ENCODE peak calls at places on chromosomes 5 and 9, in eight cellular contexts. B is HCT116, L is GM23338, E is PC-3, H is OCI-LY7, W is hepatocyte, K is MM.1S, M is SK-N-SH. X is an unnamed sample.

GRCh38 chr5:37806016-37806415 is 33.8 kb downstream of the GDNF start:
- DNase-seq in H (no peak), E (no peak), B (no peak), M (no peak), L (no peak), W (no peak), K (no peak), X (no peak)

GRCh38 chr5:95217881-95218280 is 67.0 kb downstream of the MCTP1 start:
- DNase-seq in L (no peak), B (no peak), M (no peak), E (no peak), K (no peak), W (no peak), H (no peak), X (no peak)

GRCh38 chr5:145479271-145479670 is 355.9 kb downstream of the PRELID2 start:
- DNase-seq in B (no peak), E (no peak), W (no peak), K (no peak), H (no peak), M (no peak), L (peak), X (no peak)

GRCh38 chr9:129752915-129753724 is at the start of gene PTGES:
- DNase-seq in K (peak), E (peak), B (peak), W (peak), H (no peak), L (peak), M (peak), X (peak)

GRCh38 chr9:107612136-107612535 is 122.6 kb upstream of the KLF4 start:
- DNase-seq in M (no peak), L (no peak), K (no peak), E (no peak), H (no peak), W (peak), B (no peak), X (no peak)

GRCh38 chr5:35129921-35130485 is 82.3 kb upstream of the AGXT2 start:
- DNase-seq in H (no peak), W (peak), M (no peak), B (no peak), L (no peak), K (no peak), E (peak), X (no peak)

GRCh38 chr5:180608572-180609310 is 17.4 kb upstream of the SCGB3A1 start:
- DNase-seq in W (no peak), H (no peak), E (no peak), B (no peak), K (no peak), M (no peak), L (no peak), X (no peak)

GRCh38 chr5:15009420-15009819 is 137.8 kb upstream of the ANKH start:
- DNase-seq in E (peak), M (peak), B (peak), H (no peak), L (no peak), W (peak), K (no peak), X (no peak)

GRCh38 chr5:95986001-95986400 is 24.4 kb upstream of the ELL2 start:
- DNase-seq in E (no peak), K (no peak), B (no peak), L (no peak), H (no peak), M (no peak), W (no peak), X (no peak)

GRCh38 chr5:187042-187431 is 4.3 kb upstream of the LRRC14B start:
- DNase-seq in E (no peak), B (no peak), W (no peak), H (no peak), K (no peak), M (no peak), L (no peak), X (no peak)
- TF ChIP-seq EZH2phosphoT487 in E (no peak), B (no peak), W (no peak), H (no peak), K (no peak), M (no peak), L (no peak), X (no peak)

GRCh38 chr5:177328545-177329231 is 17.0 kb upstream of the MXD3 start:
- DNase-seq in E (no peak), K (no peak), B (no peak), H (no peak), L (no peak), M (no peak), W (no peak), X (no peak)

GRCh38 chr5:177330991-177331837 is 19.5 kb upstream of the MXD3 start:
- DNase-seq in W (no peak), L (no peak), M (no peak), E (no peak), H (no peak), K (no peak), B (no peak), X (no peak)

GRCh38 chr5:177325868-177326381 is 14.2 kb upstream of the MXD3 start:
- DNase-seq in E (peak), B (no peak), W (no peak), M (no peak), H (no peak), K (no peak), L (peak), X (no peak)

GRCh38 chr5:177329883-177330282 is 18.2 kb upstream of the MXD3 start:
- DNase-seq in B (no peak), M (no peak), W (no peak), H (no peak), L (no peak), E (no peak), K (no peak), X (no peak)

DNA sequence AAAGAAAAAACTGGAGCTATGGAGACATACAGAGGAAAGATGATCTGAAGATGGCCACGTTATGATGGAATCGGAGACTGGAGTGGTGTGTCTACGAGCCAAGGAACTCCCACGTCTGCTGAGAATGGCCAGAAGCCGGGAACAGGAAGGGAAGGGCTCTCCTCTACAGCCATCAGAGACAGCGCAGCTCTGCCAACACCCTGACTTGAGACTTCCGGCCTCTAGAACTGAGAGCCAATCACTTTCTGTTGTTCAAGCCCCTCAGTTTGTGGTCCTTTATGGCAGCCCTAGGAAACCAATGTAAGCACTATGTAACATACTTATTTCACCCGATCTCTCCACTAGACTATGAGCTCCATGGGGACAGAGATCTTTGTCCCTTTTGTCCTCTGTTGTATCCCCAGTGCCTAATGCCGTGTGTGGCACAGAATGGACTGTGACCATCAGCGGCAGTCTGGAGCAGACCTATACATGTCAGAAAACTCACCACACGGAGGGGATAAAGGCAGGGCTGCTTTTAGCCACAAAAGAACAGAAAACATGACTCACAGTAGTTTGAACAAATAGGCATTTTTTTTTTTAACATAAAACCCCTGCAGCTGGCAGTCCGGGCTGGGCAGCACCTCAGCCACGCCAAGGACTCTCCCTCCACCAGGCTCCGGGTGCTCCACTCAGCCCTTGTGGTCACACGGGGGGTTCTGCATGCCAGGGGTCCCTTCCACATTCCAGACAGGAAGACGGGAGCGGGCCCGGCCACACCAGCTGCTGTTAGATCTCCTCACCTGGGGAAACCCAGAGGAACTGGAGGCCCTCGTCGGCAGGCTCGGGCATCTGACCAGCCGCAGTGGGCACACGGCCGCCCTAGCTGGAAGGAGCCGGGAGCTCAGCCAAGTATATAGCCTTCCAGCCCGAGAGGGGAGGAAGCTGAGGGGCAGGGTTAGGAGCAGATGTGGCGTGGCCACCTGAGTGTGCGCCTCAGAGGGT is 16.1 kb upstream of the MXD3 start:
- DNase-seq in E (peak), W (no peak), M (no peak), H (no peak), K (no peak), B (no peak), L (no peak), X (no peak)
- H3K4me3 ChIP-seq in E (no peak), W (no peak), M (no peak), H (no peak), K (no peak), B (no peak), L (no peak), X (no peak)

GRCh38 chr5:168072665-168073064 is 218.8 kb upstream of the WWC1 start:
- DNase-seq in B (no peak), W (no peak), K (no peak), M (no peak), L (peak), H (no peak), E (no peak), X (no peak)

GRCh38 chr5:168073311-168073710 is 218.1 kb upstream of the WWC1 start:
- DNase-seq in M (no peak), W (no peak), L (no peak), K (no peak), B (no peak), E (no peak), H (no peak), X (no peak)

GRCh38 chr5:168073991-168074800 is 217.2 kb upstream of the WWC1 start:
- DNase-seq in E (no peak), W (no peak), K (no peak), M (no peak), B (no peak), L (no peak), H (no peak), X (no peak)

GRCh38 chr5:168075387-168075786 is 216.1 kb upstream of the WWC1 start:
- DNase-seq in W (no peak), E (no peak), B (no peak), M (no peak), L (no peak), K (no peak), H (no peak), X (no peak)

GRCh38 chr5:168076561-168076991 is 214.9 kb upstream of the WWC1 start:
- DNase-seq in L (peak), E (peak), M (peak), K (no peak), W (peak), B (peak), H (no peak), X (peak)
- TF ChIP-seq CTCF in L (peak), E (peak), M (peak), K (peak), W (peak), B (peak), H (peak), X (peak)

GRCh38 chr5:109312695-109313094 is 97.1 kb downstream of the PJA2 start:
- DNase-seq in E (no peak), B (no peak), H (no peak), W (no peak), L (no peak), M (no peak), K (no peak), X (no peak)
- TF ChIP-seq EZH2phosphoT487 in E (no peak), B (no peak), H (no peak), W (no peak), L (no peak), M (no peak), K (no peak), X (no peak)

DNA sequence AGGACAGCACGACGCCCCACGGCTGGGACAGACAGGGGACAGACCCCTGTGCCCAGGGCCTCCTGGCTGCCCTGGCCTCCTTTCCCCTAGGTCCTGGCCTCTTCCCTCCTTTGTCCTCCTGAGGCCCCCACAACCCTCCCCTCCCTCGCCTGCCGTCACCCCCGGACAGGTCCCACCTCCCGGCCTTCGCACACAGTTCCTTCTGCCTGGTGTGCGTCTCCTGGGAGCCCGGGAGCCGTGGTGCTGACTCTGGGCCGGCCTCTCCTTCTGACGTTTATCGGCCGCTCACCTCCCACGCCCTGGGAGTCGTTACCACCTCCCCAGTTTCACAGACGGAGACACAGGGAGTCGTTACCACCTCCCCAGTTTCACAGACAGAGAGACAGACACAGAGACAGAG is 25.1 kb upstream of the NOTCH1 start:
- DNase-seq in B (no peak), M (no peak), K (no peak), L (no peak), W (no peak), H (no peak), E (no peak), X (no peak)
- H3K4me3 ChIP-seq in B (no peak), M (no peak), K (no peak), L (no peak), W (no peak), H (no peak), E (no peak), X (no peak)

DNA sequence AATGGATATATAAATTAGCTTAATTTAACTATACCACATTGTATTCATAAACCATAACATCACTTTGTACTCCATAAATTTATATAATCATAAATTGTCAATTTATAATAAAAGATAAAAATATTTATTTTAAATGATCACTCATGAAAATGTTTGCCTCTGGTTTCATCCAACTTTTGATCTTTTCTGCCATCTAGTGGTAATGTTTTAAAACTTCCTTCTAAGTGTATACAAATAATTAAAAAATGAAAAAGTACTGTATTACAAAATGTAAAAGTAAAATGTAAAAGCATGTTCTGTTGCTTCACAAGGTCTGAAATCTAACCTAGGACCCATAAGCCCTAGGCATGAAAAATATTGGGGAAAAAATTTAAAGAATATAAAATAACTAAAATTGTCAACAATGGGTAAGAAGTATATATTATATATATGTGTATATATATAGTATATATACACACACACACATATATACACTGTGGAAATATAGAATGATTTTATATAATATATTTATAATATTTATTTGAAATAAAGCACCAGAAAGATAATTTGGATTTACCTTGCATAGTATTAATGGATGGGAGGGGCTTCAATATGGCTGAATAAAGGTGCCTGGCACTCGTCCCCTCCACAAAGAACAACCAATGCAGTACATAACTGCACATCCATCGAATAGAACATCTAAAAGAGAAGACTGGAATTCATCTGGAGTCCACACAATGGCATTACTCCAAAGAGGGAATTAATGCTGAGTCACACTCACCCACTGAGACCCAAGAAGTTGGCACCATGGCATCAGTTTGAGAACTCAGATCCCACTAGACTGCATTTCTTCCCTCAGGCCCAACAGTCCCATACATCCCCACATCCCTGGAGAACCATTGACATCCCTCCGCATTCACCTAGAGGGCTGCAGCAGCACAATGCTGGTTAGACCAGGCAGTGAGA is 32.5 kb downstream of the ANXA1 start:
- DNase-seq in L (peak), H (peak), K (peak), E (peak), B (peak), W (peak), M (no peak), X (peak)
- TF ChIP-seq CTCF in L (peak), H (peak), K (peak), E (peak), B (no peak), W (peak), M (peak), X (peak)